ENCODE peak calls at places on chromosomes 5 and 9, in eight cellular contexts. M is left ventricle myocardium inferior; H is iPS-NIHi11; F is germinal center; X is glutamatergic neuron; G is NCI-H774; A is central memory CD4-positive, alpha-beta T cell; O is mesenchymal stem cell. D is an unnamed sample.

GRCh38 chr5:91052977-91053732 is 330.0 kb downstream of the ARRDC3 start:
- DNase-seq in G (no peak), F (no peak), M (no peak), H (no peak), O (peak), X (no peak), A (no peak), D (no peak)

GRCh38 chr5:55711531-55712022 is 547 bp downstream of the SLC38A9 start:
- DNase-seq in A (no peak), X (no peak), M (no peak), O (no peak), F (peak), H (no peak), G (no peak), D (no peak)

GRCh38 chr5:120934003-120934402 is 469.9 kb downstream of the PRR16 start:
- DNase-seq in M (no peak), A (no peak), X (no peak), G (no peak), F (no peak), O (no peak), H (no peak), D (no peak)

GRCh38 chr5:166509085-166509484 is 1782.4 kb upstream of the WWC1 start:
- DNase-seq in A (no peak), H (peak), O (peak), M (no peak), X (no peak), G (no peak), F (no peak), D (no peak)

GRCh38 chr5:169202969-169203368 is 98.0 kb downstream of the SLIT3 start:
- DNase-seq in A (no peak), F (no peak), H (no peak), M (no peak), X (no peak), G (no peak), O (no peak), D (no peak)

GRCh38 chr5:1124181-1125029 is 12.5 kb upstream of the SLC12A7 start:
- DNase-seq in O (no peak), A (no peak), X (no peak), F (no peak), M (no peak), H (no peak), G (no peak), D (no peak)

GRCh38 chr5:153350192-153350883 is 140.1 kb upstream of the GRIA1 start:
- DNase-seq in O (no peak), A (no peak), M (no peak), X (no peak), H (peak), G (no peak), F (no peak), D (no peak)

GRCh38 chr9:7117676-7118561 is 360.1 kb downstream of the KDM4C start:
- DNase-seq in A (no peak), H (no peak), G (peak), F (no peak), O (peak), M (no peak), X (no peak), D (peak)

GRCh38 chr5:121691478-121691877 is 160.2 kb upstream of the FTMT start:
- DNase-seq in O (peak), G (no peak), X (no peak), F (no peak), H (peak), A (no peak), M (no peak), D (no peak)

D was measured in NCI-H1105 treated with DMSO at 0.1 percent for 48 hours.